ENCODE peak calls at places on chromosomes 16 and 17, in nine cellular contexts. I is epithelial cell of prostate; V is stimulated activated CD8-positive, alpha-beta memory T cell treated with anti-CD3 and anti-CD28 coated beads, Interleukin-2, amount 100 ng/mL, for 1 hour; M is activated T-helper 1 cell treated with anti-CD3 and anti-CD28 coated beads, Interleukin-12 subunit alpha, Interleukin-12 subunit beta, Interleukin-2, Interleukin-4 antibody, amounts not matched to agents 30 ng/mL and 10 ng/mL and 1 ng/mL, durations not matched to agents 14 hours and 24 hours and 36 hours; T is stimulated activated CD4-positive, alpha-beta T cell treated with anti-CD3 and anti-CD28 coated beads, Interleukin-1b, Interleukin-23, amount 100 ng/mL, for 24 hours; K is midbrain; B is sigmoid colon; E is CD8-positive, alpha-beta memory T cell; C is fibroblast of the conjunctiva. Y is an unnamed sample.

GRCh38 chr17:16339402-16339801 is 13.9 kb downstream of the CENPV start:
- DNase-seq in I (no peak), V (no peak), M (no peak), T (no peak), K (no peak), B (peak; percentile 26), E (no peak), C (no peak), Y (no peak)

GRCh38 chr17:82383411-82383810 is 11.8 kb downstream of the UTS2R start:
- DNase-seq in I (no peak), V (no peak), M (no peak), T (no peak), K (no peak), B (no peak), E (no peak), C (no peak), Y (no peak)

GRCh38 chr16:3106205-3106928 is 6.0 kb upstream of the ZNF205 start:
- DNase-seq in I (peak; percentile 61), V (peak; percentile 83), M (peak; percentile 88), T (peak; percentile 79), K (peak; percentile 85), B (peak; percentile 96), E (peak; percentile 88), C (peak; percentile 68), Y (peak; percentile 70)

GRCh38 chr16:1826691-1827573 is at the start of the genes FAHD1 and HAGH:
- DNase-seq in I (peak; percentile 79), V (peak; percentile 78), M (peak; percentile 91), T (peak; percentile 75), K (peak; percentile 95), B (peak; percentile 96), E (peak; percentile 90), C (peak; percentile 87), Y (peak; percentile 95)

GRCh38 chr17:28255616-28256015 is 63.4 kb upstream of the TMEM97 start:
- DNase-seq in I (no peak), V (no peak), M (no peak), T (no peak), K (no peak), B (no peak), E (no peak), C (no peak), Y (no peak)

GRCh38 chr17:22569459-22570143 is 877.3 kb downstream of the KCNJ18 start:
- DNase-seq in I (no peak), V (no peak), M (no peak), T (no peak), K (no peak), B (no peak), E (no peak), C (no peak), Y (no peak)

GRCh38 chr16:71931599-71931998 is 36.3 kb downstream of the IST1 start:
- DNase-seq in I (no peak), V (no peak), M (no peak), T (no peak), K (no peak), B (no peak), E (no peak), C (no peak), Y (no peak)

GRCh38 chr16:2147981-2148671 is at the start of gene RAB26:
- DNase-seq in I (no peak), V (peak; percentile 28), M (peak; percentile 63), T (no peak), K (peak; percentile 61), B (peak; percentile 93), E (peak; percentile 54), C (no peak), Y (no peak)

GRCh38 chr17:31373150-31374082 is 18.1 kb upstream of the RAB11FIP4 start:
- DNase-seq in I (no peak), V (no peak), M (no peak), T (no peak), K (peak; percentile 84), B (no peak), E (peak; percentile 36), C (peak; percentile 52), Y (peak; percentile 8)

GRCh38 chr16:16062023-16062932 is 112.9 kb downstream of the ABCC1 start:
- DNase-seq in I (no peak), V (no peak), M (peak; percentile 36), T (no peak), K (no peak), B (peak; percentile 91), E (peak; percentile 14), C (no peak), Y (no peak)

GRCh38 chr16:11417487-11417886 is 72.2 kb downstream of the RMI2 start:
- DNase-seq in I (no peak), V (no peak), M (no peak), T (no peak), K (no peak), B (no peak), E (no peak), C (no peak), Y (no peak)

GRCh38 chr17:79174905-79175856 is 100.6 kb downstream of the ENGASE start:
- DNase-seq in I (no peak), V (no peak), M (no peak), T (no peak), K (no peak), B (no peak), E (no peak), C (no peak), Y (no peak)

GRCh38 chr16:4392382-4393242 is 21.0 kb downstream of the VASN start:
- DNase-seq in I (no peak), V (no peak), M (no peak), T (no peak), K (no peak), B (no peak), E (no peak), C (no peak), Y (peak; percentile 49)

GRCh38 chr16:70442344-70442743 is 3.4 kb upstream of the ST3GAL2 start:
- DNase-seq in I (no peak), V (no peak), M (no peak), T (no peak), K (no peak), B (no peak), E (no peak), C (no peak), Y (no peak)

GRCh38 chr17:8384801-8385335 is 1.9 kb upstream of the RPL26 start:
- DNase-seq in I (no peak), V (no peak), M (no peak), T (no peak), K (no peak), B (no peak), E (no peak), C (no peak), Y (peak; percentile 88)

GRCh38 chr16:70800306-70800705 is 652 bp downstream of the VAC14 start:
- DNase-seq in I (no peak), V (no peak), M (no peak), T (no peak), K (no peak), B (no peak), E (no peak), C (no peak), Y (no peak)

GRCh38 chr16:19284207-19284606 is 1.3 kb upstream of the CLEC19A start:
- DNase-seq in I (peak; percentile 73), V (no peak), M (no peak), T (no peak), K (peak; percentile 23), B (no peak), E (no peak), C (no peak), Y (peak; percentile 77)

GRCh38 chr16:10866196-10866976 is 10.6 kb upstream of the CIITA start:
- DNase-seq in I (no peak), V (no peak), M (no peak), T (no peak), K (peak; percentile 7), B (no peak), E (no peak), C (no peak), Y (no peak)

GRCh38 chr17:26807024-26807423 is 486.9 kb upstream of the WSB1 start:
- DNase-seq in I (no peak), V (no peak), M (no peak), T (no peak), K (no peak), B (no peak), E (no peak), C (no peak), Y (no peak)

GRCh38 chr16:70646260-70647241 is at the start of gene IL34:
- DNase-seq in I (no peak), V (no peak), M (no peak), T (no peak), K (peak; percentile 35), B (peak; percentile 77), E (no peak), C (no peak), Y (no peak)

GRCh38 chr17:27741361-27741861 is 58.9 kb downstream of the NOS2 start:
- DNase-seq in I (no peak), V (no peak), M (no peak), T (no peak), K (no peak), B (no peak), E (no peak), C (no peak), Y (no peak)

GRCh38 chr17:56499799-56500388 is 93.6 kb upstream of the NOG start:
- DNase-seq in I (no peak), V (no peak), M (no peak), T (no peak), K (no peak), B (no peak), E (no peak), C (peak; percentile 6), Y (peak; percentile 5)

GRCh38 chr17:32869345-32870026 is 7.4 kb downstream of the MYO1D start:
- DNase-seq in I (no peak), V (no peak), M (no peak), T (no peak), K (no peak), B (no peak), E (no peak), C (no peak), Y (no peak)

GRCh38 chr16:69886726-69887125 is 64.4 kb upstream of the CLEC18A start:
- DNase-seq in I (no peak), V (no peak), M (no peak), T (no peak), K (no peak), B (no peak), E (no peak), C (no peak), Y (no peak)

GRCh38 chr17:42720996-42721583 is 23.8 kb downstream of the EZH1 start:
- DNase-seq in I (no peak), V (no peak), M (peak; percentile 9), T (no peak), K (peak; percentile 78), B (no peak), E (peak; percentile 45), C (peak; percentile 73), Y (peak; percentile 5)

GRCh38 chr17:48131216-48131824 is 23.8 kb downstream of the SNX11 start:
- DNase-seq in I (no peak), V (peak; percentile 10), M (peak; percentile 41), T (no peak), K (peak; percentile 83), B (peak; percentile 70), E (peak; percentile 35), C (peak; percentile 52), Y (peak; percentile 43)

GRCh38 chr17:66691644-66692500 is 143.0 kb upstream of the CACNG5 start:
- DNase-seq in I (no peak), V (no peak), M (no peak), T (no peak), K (no peak), B (no peak), E (peak; percentile 33), C (peak; percentile 75), Y (no peak)

GRCh38 chr16:78235168-78235800 is 135.8 kb downstream of the WWOX start:
- DNase-seq in I (no peak), V (peak; percentile 37), M (peak; percentile 41), T (peak; percentile 35), K (peak; percentile 82), B (peak; percentile 72), E (peak; percentile 33), C (peak; percentile 53), Y (no peak)

GRCh38 chr16:49471038-49471727 is 97.6 kb downstream of the C16orf78 start:
- DNase-seq in I (no peak), V (no peak), M (no peak), T (no peak), K (no peak), B (peak; percentile 17), E (no peak), C (no peak), Y (no peak)

GRCh38 chr16:48850097-48850496 is 240.1 kb upstream of the N4BP1 start:
- DNase-seq in I (no peak), V (no peak), M (no peak), T (no peak), K (no peak), B (no peak), E (no peak), C (no peak), Y (no peak)

GRCh38 chr16:46583036-46583435 is 38.1 kb downstream of the SHCBP1 start:
- DNase-seq in I (no peak), V (no peak), M (no peak), T (no peak), K (no peak), B (no peak), E (no peak), C (no peak), Y (no peak)

Y was measured in foreskin keratinocyte.